ENCODE peak calls at places on chromosomes 13 and 19, in nine cellular contexts. One of them, this sample, is unnamed.

GRCh38 chr19:51031220-51031879 is 3.5 kb downstream of the KLK12 start:
- DNase-seq in AML-193: no peak
- DNase-seq in naive thymus-derived CD8-positive, alpha-beta T cell: no peak
- DNase-seq in amniotic stem cell: no peak
- DNase-seq in AG09319: no peak
- DNase-seq in putamen: no peak
- DNase-seq in H9: no peak
- DNase-seq in colonic mucosa: no peak
- DNase-seq in aorta: no peak
- DNase-seq in this sample: no peak

GRCh38 chr19:38267780-38268430 is 3.5 kb downstream of the SPINT2 start:
- DNase-seq in aorta: no peak
- DNase-seq in H9: no peak
- DNase-seq in AML-193: no peak
- DNase-seq in amniotic stem cell: no peak
- DNase-seq in AG09319: no peak
- DNase-seq in putamen: no peak
- DNase-seq in colonic mucosa: peak
- DNase-seq in naive thymus-derived CD8-positive, alpha-beta T cell: no peak
- DNase-seq in this sample: no peak

GRCh38 chr13:110213461-110214074 is 93.4 kb downstream of the COL4A1 start:
- DNase-seq in H9: no peak
- DNase-seq in colonic mucosa: no peak
- DNase-seq in amniotic stem cell: no peak
- DNase-seq in aorta: no peak
- DNase-seq in putamen: no peak
- DNase-seq in AG09319: no peak
- DNase-seq in AML-193: no peak
- DNase-seq in naive thymus-derived CD8-positive, alpha-beta T cell: no peak
- DNase-seq in this sample: no peak

GRCh38 chr13:18949489-18949761 is 232.2 kb downstream of the TUBA3C start:
- DNase-seq in putamen: no peak
- DNase-seq in colonic mucosa: no peak
- DNase-seq in amniotic stem cell: no peak
- DNase-seq in H9: no peak
- DNase-seq in AG09319: no peak
- DNase-seq in AML-193: no peak
- DNase-seq in naive thymus-derived CD8-positive, alpha-beta T cell: no peak
- DNase-seq in aorta: no peak
- DNase-seq in this sample: no peak

GRCh38 chr19:33156354-33156753 is 24.4 kb downstream of the WDR88 start:
- DNase-seq in H9: no peak
- DNase-seq in AML-193: peak
- DNase-seq in putamen: no peak
- DNase-seq in naive thymus-derived CD8-positive, alpha-beta T cell: no peak
- DNase-seq in AG09319: no peak
- DNase-seq in colonic mucosa: no peak
- DNase-seq in aorta: no peak
- DNase-seq in amniotic stem cell: no peak
- DNase-seq in this sample: no peak

GRCh38 chr19:29277107-29277506 is 64.2 kb upstream of the UQCRFS1 start:
- DNase-seq in AML-193: peak
- DNase-seq in colonic mucosa: no peak
- DNase-seq in amniotic stem cell: no peak
- DNase-seq in H9: peak
- DNase-seq in putamen: no peak
- DNase-seq in AG09319: no peak
- DNase-seq in naive thymus-derived CD8-positive, alpha-beta T cell: peak
- DNase-seq in aorta: no peak
- DNase-seq in this sample: no peak

GRCh38 chr13:72304121-72304745 is 423.2 kb downstream of the MZT1 start:
- DNase-seq in AG09319: no peak
- DNase-seq in H9: no peak
- DNase-seq in colonic mucosa: no peak
- DNase-seq in putamen: no peak
- DNase-seq in amniotic stem cell: no peak
- DNase-seq in aorta: no peak
- DNase-seq in AML-193: no peak
- DNase-seq in naive thymus-derived CD8-positive, alpha-beta T cell: no peak
- DNase-seq in this sample: no peak

GRCh38 chr13:24063281-24063851 is 97.2 kb upstream of the SPATA13 start:
- DNase-seq in AG09319: no peak
- DNase-seq in H9: no peak
- DNase-seq in amniotic stem cell: no peak
- DNase-seq in colonic mucosa: no peak
- DNase-seq in aorta: no peak
- DNase-seq in AML-193: no peak
- DNase-seq in naive thymus-derived CD8-positive, alpha-beta T cell: peak
- DNase-seq in putamen: peak
- DNase-seq in this sample: no peak

GRCh38 chr13:43333176-43333575 is 309.8 kb downstream of the DNAJC15 start:
- DNase-seq in naive thymus-derived CD8-positive, alpha-beta T cell: no peak
- DNase-seq in colonic mucosa: no peak
- DNase-seq in AG09319: no peak
- DNase-seq in aorta: no peak
- DNase-seq in AML-193: no peak
- DNase-seq in amniotic stem cell: no peak
- DNase-seq in H9: no peak
- DNase-seq in putamen: no peak
- DNase-seq in this sample: no peak

GRCh38 chr13:109729031-109729870 is 57.1 kb downstream of the IRS2 start:
- DNase-seq in aorta: no peak
- DNase-seq in AML-193: no peak
- DNase-seq in putamen: no peak
- DNase-seq in AG09319: no peak
- DNase-seq in naive thymus-derived CD8-positive, alpha-beta T cell: no peak
- DNase-seq in H9: no peak
- DNase-seq in colonic mucosa: no peak
- DNase-seq in amniotic stem cell: no peak
- DNase-seq in this sample: no peak

GRCh38 chr19:38523319-38523718 is 89.8 kb downstream of the RYR1 start:
- DNase-seq in aorta: no peak
- DNase-seq in AML-193: no peak
- DNase-seq in putamen: no peak
- DNase-seq in H9: no peak
- DNase-seq in amniotic stem cell: no peak
- DNase-seq in naive thymus-derived CD8-positive, alpha-beta T cell: no peak
- DNase-seq in AG09319: no peak
- DNase-seq in colonic mucosa: no peak
- DNase-seq in this sample: no peak

GRCh38 chr13:78183737-78184136 is 265.1 kb upstream of the EDNRB start:
- DNase-seq in naive thymus-derived CD8-positive, alpha-beta T cell: no peak
- DNase-seq in amniotic stem cell: no peak
- DNase-seq in AML-193: no peak
- DNase-seq in H9: no peak
- DNase-seq in aorta: no peak
- DNase-seq in putamen: no peak
- DNase-seq in AG09319: no peak
- DNase-seq in colonic mucosa: no peak
- DNase-seq in this sample: no peak

GRCh38 chr19:48413879-48414623 is 20.6 kb downstream of the GRIN2D start:
- DNase-seq in H9: peak
- DNase-seq in aorta: no peak
- DNase-seq in colonic mucosa: no peak
- DNase-seq in naive thymus-derived CD8-positive, alpha-beta T cell: no peak
- DNase-seq in amniotic stem cell: no peak
- DNase-seq in AML-193: no peak
- DNase-seq in AG09319: no peak
- DNase-seq in putamen: no peak
- DNase-seq in this sample: no peak

GRCh38 chr19:49890349-49891311 is 6.1 kb downstream of the IL4I1 start:
- DNase-seq in naive thymus-derived CD8-positive, alpha-beta T cell: peak
- DNase-seq in H9: peak
- DNase-seq in AML-193: no peak
- DNase-seq in aorta: no peak
- DNase-seq in amniotic stem cell: no peak
- DNase-seq in colonic mucosa: peak
- DNase-seq in AG09319: no peak
- DNase-seq in putamen: no peak
- DNase-seq in this sample: no peak

GRCh38 chr13:80338781-80339577 is 1.9 kb downstream of the SPRY2 start:
- DNase-seq in AG09319: peak
- DNase-seq in AML-193: peak
- DNase-seq in amniotic stem cell: peak
- DNase-seq in putamen: peak
- DNase-seq in naive thymus-derived CD8-positive, alpha-beta T cell: no peak
- DNase-seq in aorta: peak
- DNase-seq in colonic mucosa: peak
- DNase-seq in H9: peak
- DNase-seq in this sample: peak

GRCh38 chr19:15463865-15464371 is 426 bp downstream of the RASAL3 start:
- DNase-seq in AML-193: peak
- DNase-seq in naive thymus-derived CD8-positive, alpha-beta T cell: peak
- DNase-seq in putamen: no peak
- DNase-seq in aorta: peak
- DNase-seq in amniotic stem cell: no peak
- DNase-seq in colonic mucosa: peak
- DNase-seq in H9: peak
- DNase-seq in AG09319: no peak
- DNase-seq in this sample: no peak

GRCh38 chr13:95221991-95222732 is 79.1 kb downstream of the ABCC4 start:
- DNase-seq in colonic mucosa: no peak
- DNase-seq in H9: no peak
- DNase-seq in aorta: no peak
- DNase-seq in AG09319: no peak
- DNase-seq in putamen: no peak
- DNase-seq in naive thymus-derived CD8-positive, alpha-beta T cell: no peak
- DNase-seq in amniotic stem cell: no peak
- DNase-seq in AML-193: no peak
- DNase-seq in this sample: no peak

GRCh38 chr19:405138-405965 is 3.6 kb downstream of the C2CD4C start:
- DNase-seq in aorta: peak
- DNase-seq in AML-193: no peak
- DNase-seq in H9: peak
- DNase-seq in putamen: no peak
- DNase-seq in naive thymus-derived CD8-positive, alpha-beta T cell: no peak
- DNase-seq in AG09319: no peak
- DNase-seq in colonic mucosa: peak
- DNase-seq in amniotic stem cell: no peak
- DNase-seq in this sample: no peak

GRCh38 chr19:4575267-4575793 is 15.8 kb upstream of the SEMA6B start:
- DNase-seq in naive thymus-derived CD8-positive, alpha-beta T cell: no peak
- DNase-seq in AML-193: no peak
- DNase-seq in H9: peak
- DNase-seq in colonic mucosa: no peak
- DNase-seq in AG09319: peak
- DNase-seq in putamen: no peak
- DNase-seq in aorta: no peak
- DNase-seq in amniotic stem cell: no peak
- DNase-seq in this sample: peak

This sample was measured in hepatic stellate cell.